ENCODE peak calls at places on chromosomes 12 and 14, in four cellular contexts. Q is germinal center, J is M059J, T is gastrocnemius medialis. R is an unnamed sample.

GRCh38 chr12:50387487-50387886 is 8.9 kb downstream of the FAM186A start:
- DNase-seq in J (no peak), T (no peak), Q (no peak), R (no peak)

GRCh38 chr12:79690606-79691298 is at the start of gene PAWR:
- DNase-seq in Q (peak; percentile 84), J (peak; percentile 83), T (no peak), R (no peak)

GRCh38 chr14:75831455-75831854 is 150.3 kb downstream of the TGFB3 start:
- DNase-seq in J (peak; percentile 85), Q (no peak), T (peak; percentile 37), R (no peak)

GRCh38 chr12:124855275-124855957 is 8.2 kb downstream of the SCARB1 start:
- DNase-seq in J (peak; percentile 25), Q (no peak), T (no peak), R (no peak)

GRCh38 chr12:2629051-2629450 is 165.7 kb upstream of the FKBP4 start:
- DNase-seq in T (no peak), J (no peak), Q (no peak), R (no peak)

GRCh38 chr14:36773136-36773540 is 111.5 kb downstream of the PAX9 start:
- DNase-seq in J (peak; percentile 42), T (no peak), Q (no peak), R (no peak)

GRCh38 chr14:38255408-38255672 is 553 bp downstream of the CLEC14A start:
- DNase-seq in T (no peak), J (no peak), Q (no peak), R (no peak)

GRCh38 chr14:22847661-22848341 is 11.4 kb downstream of the MMP14 start:
- DNase-seq in J (peak; percentile 53), T (no peak), Q (no peak), R (no peak)

GRCh38 chr14:90811641-90812040 is 4.6 kb downstream of the TTC7B start:
- DNase-seq in T (no peak), J (no peak), Q (no peak), R (no peak)

GRCh38 chr14:93268406-93268805 is 61.4 kb downstream of the UBR7 start:
- DNase-seq in J (no peak), T (no peak), Q (no peak), R (no peak)

GRCh38 chr14:52802597-52802996 is 11.2 kb upstream of the GNPNAT1 start:
- DNase-seq in Q (no peak), T (no peak), J (peak; percentile 52), R (no peak)

GRCh38 chr12:46049665-46050064 is 59.3 kb upstream of the SCAF11 start:
- DNase-seq in T (no peak), J (no peak), Q (no peak), R (no peak)

GRCh38 chr14:103279129-103280025 is 54.7 kb upstream of the EIF5 start:
- DNase-seq in J (no peak), T (peak; percentile 53), Q (no peak), R (no peak)

GRCh38 chr12:110896559-110896958 is 23.8 kb downstream of the MYL2 start:
- DNase-seq in J (peak; percentile 54), Q (no peak), T (no peak), R (no peak)

GRCh38 chr12:49068879-49069506 is 786 bp downstream of the RHEBL1 start:
- DNase-seq in J (no peak), T (no peak), Q (no peak), R (no peak)

GRCh38 chr14:22798528-22798927 is 16.7 kb downstream of the SLC7A7 start:
- DNase-seq in J (no peak), T (no peak), Q (no peak), R (no peak)

GRCh38 chr12:21934173-21934572 is 7.1 kb downstream of the ABCC9 start:
- DNase-seq in J (no peak), T (no peak), Q (no peak), R (no peak)

GRCh38 chr12:51033048-51033447 is 6.9 kb upstream of the SLC11A2 start:
- DNase-seq in Q (no peak), T (no peak), J (no peak), R (no peak)

GRCh38 chr12:30134229-30134628 is 350.5 kb upstream of the TMTC1 start:
- DNase-seq in T (no peak), J (peak; percentile 51), Q (no peak), R (no peak)

GRCh38 chr12:56104815-56105476 is 587 bp downstream of the PA2G4 start:
- DNase-seq in J (no peak), Q (no peak), T (no peak), R (no peak)

GRCh38 chr14:76261371-76261811 is 109.7 kb downstream of the GPATCH2L start:
- DNase-seq in T (no peak), Q (no peak), J (no peak), R (no peak)

GRCh38 chr12:56599041-56599440 is 31.1 kb downstream of the BAZ2A start:
- DNase-seq in J (no peak), T (peak; percentile 4), Q (no peak), R (no peak)

GRCh38 chr12:6961278-6961694 is 9.2 kb downstream of the PHB2 start:
- DNase-seq in J (peak; percentile 74), T (peak; percentile 74), Q (no peak), R (peak; percentile 78)

GRCh38 chr14:77151245-77151644 is 9.7 kb upstream of the ZDHHC22 start:
- DNase-seq in Q (peak; percentile 36), T (no peak), J (peak; percentile 19), R (no peak)

GRCh38 chr12:26845984-26846383 is 13.0 kb upstream of the ITPR2 start:
- DNase-seq in T (no peak), Q (peak; percentile 43), J (peak; percentile 37), R (no peak)

GRCh38 chr12:52370906-52371608 is 3.8 kb upstream of the KRT85 start:
- DNase-seq in J (peak; percentile 42), Q (no peak), T (peak; percentile 63), R (no peak)

GRCh38 chr12:75360920-75361319 is 26.4 kb downstream of the GLIPR1L1 start:
- DNase-seq in Q (no peak), J (no peak), T (no peak), R (no peak)

GRCh38 chr14:102206901-102207300 is 67.2 kb downstream of the WDR20 start:
- DNase-seq in Q (no peak), T (no peak), J (no peak), R (no peak)

GRCh38 chr12:121804417-121805111 is 755 bp downstream of the SETD1B start:
- DNase-seq in J (no peak), T (peak; percentile 35), Q (peak; percentile 39), R (peak; percentile 58)

R was measured in activated CD4-positive, CD25-positive, alpha-beta regulatory T cell.